ENCODE peak calls at places on chromosomes 4 and X, in four cellular contexts. One of them, this sample, is unnamed.

GRCh38 chr4:47510506-47511143 is 25.6 kb downstream of the ATP10D start:
- DNase-seq in tibial artery: no peak
- DNase-seq in GM23338: no peak
- DNase-seq in IMR-90: peak
- DNase-seq in this sample: peak

GRCh38 chrX:47579537-47579936 is 2.7 kb upstream of the TIMP1 start:
- DNase-seq in IMR-90: peak
- DNase-seq in GM23338: no peak
- DNase-seq in tibial artery: no peak
- DNase-seq in this sample: peak

GRCh38 chr4:153755186-153755585 is 4.6 kb downstream of the RNF175 start:
- DNase-seq in IMR-90: no peak
- DNase-seq in tibial artery: no peak
- DNase-seq in GM23338: no peak
- DNase-seq in this sample: no peak

GRCh38 chr4:152704788-152705187 is 25.0 kb upstream of the TMEM154 start:
- DNase-seq in tibial artery: no peak
- DNase-seq in GM23338: no peak
- DNase-seq in IMR-90: no peak
- DNase-seq in this sample: no peak

GRCh38 chr4:1683371-1683902 is 676 bp downstream of the FAM53A start:
- DNase-seq in tibial artery: no peak
- DNase-seq in GM23338: peak
- DNase-seq in IMR-90: peak
- DNase-seq in this sample: peak

GRCh38 chr4:122224348-122224747 is 72.2 kb downstream of the BLTP1 start:
- DNase-seq in IMR-90: peak
- DNase-seq in tibial artery: no peak
- DNase-seq in GM23338: peak
- DNase-seq in this sample: peak

GRCh38 chr4:169115897-169116254 is 105.8 kb upstream of the CBR4 start:
- DNase-seq in GM23338: peak
- DNase-seq in IMR-90: peak
- DNase-seq in tibial artery: no peak
- DNase-seq in this sample: peak

GRCh38 chr4:2812600-2812932 is 19.7 kb downstream of the SH3BP2 start:
- DNase-seq in IMR-90: no peak
- DNase-seq in GM23338: no peak
- DNase-seq in tibial artery: no peak
- DNase-seq in this sample: no peak

GRCh38 chr4:37839426-37839825 is 12.9 kb downstream of the PGM2 start:
- DNase-seq in IMR-90: no peak
- DNase-seq in GM23338: no peak
- DNase-seq in tibial artery: no peak
- DNase-seq in this sample: no peak

GRCh38 chr4:37836838-37837413 is 10.4 kb downstream of the PGM2 start:
- DNase-seq in GM23338: no peak
- DNase-seq in IMR-90: no peak
- DNase-seq in tibial artery: no peak
- DNase-seq in this sample: no peak

GRCh38 chr4:37836256-37836655 is 9.8 kb downstream of the PGM2 start:
- DNase-seq in GM23338: no peak
- DNase-seq in tibial artery: no peak
- DNase-seq in IMR-90: no peak
- DNase-seq in this sample: no peak

GRCh38 chr4:37835806-37836205 is 9.3 kb downstream of the PGM2 start:
- DNase-seq in IMR-90: no peak
- DNase-seq in tibial artery: no peak
- DNase-seq in GM23338: no peak
- DNase-seq in this sample: no peak

GRCh38 chr4:37837446-37837845 is 11.0 kb downstream of the PGM2 start:
- DNase-seq in IMR-90: peak
- DNase-seq in GM23338: no peak
- DNase-seq in tibial artery: no peak
- DNase-seq in this sample: peak
- TF ChIP-seq CTCF in IMR-90: no peak
- TF ChIP-seq CTCF in GM23338: no peak
- TF ChIP-seq CTCF in tibial artery: no peak
- TF ChIP-seq CTCF in this sample: no peak

DNA sequence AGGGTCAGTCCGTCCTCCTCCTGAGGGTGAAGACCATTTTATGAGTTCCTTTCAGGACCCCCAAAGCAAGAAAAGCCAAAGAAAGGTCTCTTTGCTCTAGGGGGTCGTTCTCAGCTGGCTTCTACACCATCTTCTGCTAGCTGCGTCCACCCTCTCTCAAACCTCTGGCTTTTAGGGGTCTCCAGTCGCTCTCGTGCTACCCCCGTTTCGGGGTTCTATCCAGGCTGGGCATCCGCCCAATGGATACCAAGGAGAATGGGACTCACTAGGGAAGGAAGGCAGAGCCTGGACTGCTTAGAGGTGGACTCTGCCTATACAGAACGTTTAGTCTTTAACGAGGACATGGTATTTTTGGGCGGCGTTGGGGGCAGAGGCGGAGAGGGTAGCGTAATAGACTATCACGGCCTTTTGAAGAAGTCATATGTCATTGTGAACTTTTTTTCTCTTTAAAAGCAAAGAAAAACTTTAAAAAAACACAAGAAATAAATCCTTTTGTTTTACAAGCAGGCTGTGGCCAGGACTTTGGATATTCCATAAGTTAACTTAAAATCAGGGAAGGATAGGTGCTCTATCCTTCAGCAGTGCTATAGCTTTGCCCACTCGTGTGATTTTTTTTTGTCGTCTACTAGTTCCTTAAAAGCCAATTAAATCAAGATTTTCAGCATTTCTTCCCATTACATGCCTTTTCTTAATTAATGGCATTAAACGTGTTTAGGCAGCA is 7.1 kb upstream of the PITX2 start:
- DNase-seq in tibial artery: no peak
- DNase-seq in IMR-90: no peak
- DNase-seq in GM23338: peak
- DNase-seq in this sample: no peak
- H3K4me3 ChIP-seq in tibial artery: no peak
- H3K4me3 ChIP-seq in IMR-90: no peak
- H3K4me3 ChIP-seq in GM23338: peak
- H3K4me3 ChIP-seq in this sample: no peak

GRCh38 chrX:10254746-10255145 is 98.0 kb downstream of the CLCN4 start:
- DNase-seq in GM23338: peak
- DNase-seq in tibial artery: no peak
- DNase-seq in IMR-90: no peak
- DNase-seq in this sample: no peak
- TF ChIP-seq CTCF in GM23338: peak
- TF ChIP-seq CTCF in tibial artery: no peak
- TF ChIP-seq CTCF in IMR-90: peak
- TF ChIP-seq CTCF in this sample: no peak

GRCh38 chr4:7630559-7631287 is 196.0 kb upstream of the PSAPL1 start:
- DNase-seq in IMR-90: peak
- DNase-seq in GM23338: no peak
- DNase-seq in tibial artery: peak
- DNase-seq in this sample: peak
- H3K4me3 ChIP-seq in IMR-90: no peak
- H3K4me3 ChIP-seq in GM23338: no peak
- H3K4me3 ChIP-seq in tibial artery: no peak
- H3K4me3 ChIP-seq in this sample: no peak

GRCh38 chr4:73257995-73258667 is 467 bp downstream of the ANKRD17 start:
- DNase-seq in IMR-90: peak
- DNase-seq in GM23338: peak
- DNase-seq in tibial artery: peak
- DNase-seq in this sample: peak
- TF ChIP-seq CTCF in IMR-90: peak
- TF ChIP-seq CTCF in GM23338: peak
- TF ChIP-seq CTCF in tibial artery: peak
- TF ChIP-seq CTCF in this sample: peak

GRCh38 chrX:9789555-9789954 is 3.3 kb downstream of the SHROOM2 start:
- DNase-seq in GM23338: peak
- DNase-seq in IMR-90: no peak
- DNase-seq in tibial artery: no peak
- DNase-seq in this sample: no peak

GRCh38 chrX:9790866-9791265 is 4.6 kb downstream of the SHROOM2 start:
- DNase-seq in GM23338: no peak
- DNase-seq in IMR-90: peak
- DNase-seq in tibial artery: no peak
- DNase-seq in this sample: no peak

GRCh38 chrX:9785944-9786741 is at the start of gene SHROOM2:
- DNase-seq in IMR-90: no peak
- DNase-seq in GM23338: peak
- DNase-seq in tibial artery: no peak
- DNase-seq in this sample: peak

GRCh38 chrX:9786839-9787635 is 808 bp downstream of the SHROOM2 start:
- DNase-seq in IMR-90: no peak
- DNase-seq in GM23338: peak
- DNase-seq in tibial artery: no peak
- DNase-seq in this sample: no peak

GRCh38 chrX:9788908-9789307 is 2.7 kb downstream of the SHROOM2 start:
- DNase-seq in IMR-90: peak
- DNase-seq in tibial artery: no peak
- DNase-seq in GM23338: peak
- DNase-seq in this sample: peak
- H3K4me3 ChIP-seq in IMR-90: no peak
- H3K4me3 ChIP-seq in tibial artery: no peak
- H3K4me3 ChIP-seq in GM23338: peak
- H3K4me3 ChIP-seq in this sample: no peak

GRCh38 chr4:97548943-97549583 is 594.2 kb downstream of the STPG2 start:
- DNase-seq in IMR-90: no peak
- DNase-seq in GM23338: no peak
- DNase-seq in tibial artery: no peak
- DNase-seq in this sample: no peak
- TF ChIP-seq CTCF in IMR-90: no peak
- TF ChIP-seq CTCF in GM23338: no peak
- TF ChIP-seq CTCF in tibial artery: no peak
- TF ChIP-seq CTCF in this sample: peak

GRCh38 chr4:25030283-25031076 is at the start of gene LGI2:
- DNase-seq in IMR-90: no peak
- DNase-seq in tibial artery: peak
- DNase-seq in GM23338: peak
- DNase-seq in this sample: no peak

GRCh38 chr4:25029479-25030282 is 1.1 kb downstream of the LGI2 start:
- DNase-seq in tibial artery: no peak
- DNase-seq in GM23338: peak
- DNase-seq in IMR-90: no peak
- DNase-seq in this sample: no peak

GRCh38 chr4:25032126-25032525 is 1.4 kb upstream of the LGI2 start:
- DNase-seq in GM23338: no peak
- DNase-seq in tibial artery: no peak
- DNase-seq in IMR-90: peak
- DNase-seq in this sample: peak

GRCh38 chr4:25031077-25031606 is 396 bp upstream of the LGI2 start:
- DNase-seq in IMR-90: no peak
- DNase-seq in GM23338: peak
- DNase-seq in tibial artery: peak
- DNase-seq in this sample: peak
- H3K4me3 ChIP-seq in IMR-90: peak
- H3K4me3 ChIP-seq in GM23338: peak
- H3K4me3 ChIP-seq in tibial artery: peak
- H3K4me3 ChIP-seq in this sample: peak

GRCh38 chrX:73262991-73263390 is 48.3 kb upstream of the NAP1L2 start:
- DNase-seq in IMR-90: no peak
- DNase-seq in tibial artery: no peak
- DNase-seq in GM23338: peak
- DNase-seq in this sample: no peak
- TF ChIP-seq CTCF in IMR-90: peak
- TF ChIP-seq CTCF in tibial artery: no peak
- TF ChIP-seq CTCF in GM23338: peak
- TF ChIP-seq CTCF in this sample: no peak

DNA sequence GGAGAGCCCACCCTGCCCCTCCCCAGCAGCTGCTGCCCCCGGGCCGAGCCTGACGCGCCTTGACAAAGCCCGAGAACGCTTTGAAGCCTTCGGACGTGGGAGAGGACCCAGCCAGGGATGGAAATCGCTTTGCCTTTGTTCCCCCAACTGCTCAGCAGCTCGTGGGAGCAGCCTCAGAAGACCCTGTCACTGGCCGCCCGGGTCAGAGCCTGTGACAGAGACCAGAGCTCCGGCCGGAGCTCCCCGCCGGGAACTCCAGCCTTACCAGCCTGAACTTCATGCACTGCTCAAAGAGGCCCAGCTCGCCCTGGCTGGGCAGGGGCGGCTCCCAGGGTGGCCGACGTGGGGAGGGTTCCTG is 2.6 kb upstream of the SLC6A8 start:
- DNase-seq in GM23338: no peak
- DNase-seq in tibial artery: no peak
- DNase-seq in IMR-90: no peak
- DNase-seq in this sample: no peak
- H3K4me3 ChIP-seq in GM23338: peak
- H3K4me3 ChIP-seq in tibial artery: no peak
- H3K4me3 ChIP-seq in IMR-90: no peak
- H3K4me3 ChIP-seq in this sample: no peak

This sample was measured in cardiac fibroblast.